ENCODE peak calls at places on chromosomes 5 and 9, in five cellular contexts. K is stomach, B is IMR-90, A is HAP-1, X is breast epithelium. D is an unnamed sample.

GRCh38 chr5:74543162-74543995 is 97.1 kb downstream of the ENC1 start:
- DNase-seq in K (no peak), B (peak; percentile 80), A (peak; percentile 57), X (no peak), D (peak; percentile 94)

GRCh38 chr5:74328221-74328630 is 312.3 kb downstream of the ENC1 start:
- DNase-seq in K (no peak), B (no peak), A (no peak), X (no peak), D (no peak)

GRCh38 chr5:88939300-88939699 is 56.3 kb upstream of the MEF2C start:
- DNase-seq in K (no peak), B (no peak), A (no peak), X (no peak), D (no peak)

GRCh38 chr5:84518862-84519261 is 134.2 kb upstream of the EDIL3 start:
- DNase-seq in K (no peak), B (no peak), A (no peak), X (no peak), D (no peak)

GRCh38 chr9:21506910-21507795 is 25.0 kb upstream of the IFNE start:
- DNase-seq in K (no peak), B (peak; percentile 91), A (no peak), X (no peak), D (peak; percentile 91)

GRCh38 chr5:3905521-3905920 is 309.9 kb downstream of the IRX1 start:
- DNase-seq in K (no peak), B (no peak), A (no peak), X (no peak), D (no peak)

GRCh38 chr5:67093259-67093658 is 103.3 kb downstream of the CD180 start:
- DNase-seq in K (no peak), B (no peak), A (no peak), X (no peak), D (no peak)

GRCh38 chr5:147727200-147727599 is 55.3 kb downstream of the JAKMIP2 start:
- DNase-seq in K (no peak), B (no peak), A (no peak), X (no peak), D (peak; percentile 8)

GRCh38 chr9:130313103-130313858 is 47.7 kb downstream of the HMCN2 start:
- DNase-seq in K (no peak), B (no peak), A (no peak), X (no peak), D (no peak)

GRCh38 chr9:130319944-130320696 is 54.6 kb downstream of the HMCN2 start:
- DNase-seq in K (no peak), B (no peak), A (no peak), X (no peak), D (no peak)

GRCh38 chr9:130315446-130316226 is 50.1 kb downstream of the HMCN2 start:
- DNase-seq in K (no peak), B (no peak), A (no peak), X (no peak), D (no peak)

GRCh38 chr9:130319300-130319699 is 53.7 kb downstream of the HMCN2 start:
- DNase-seq in K (no peak), B (no peak), A (no peak), X (no peak), D (no peak)

DNA sequence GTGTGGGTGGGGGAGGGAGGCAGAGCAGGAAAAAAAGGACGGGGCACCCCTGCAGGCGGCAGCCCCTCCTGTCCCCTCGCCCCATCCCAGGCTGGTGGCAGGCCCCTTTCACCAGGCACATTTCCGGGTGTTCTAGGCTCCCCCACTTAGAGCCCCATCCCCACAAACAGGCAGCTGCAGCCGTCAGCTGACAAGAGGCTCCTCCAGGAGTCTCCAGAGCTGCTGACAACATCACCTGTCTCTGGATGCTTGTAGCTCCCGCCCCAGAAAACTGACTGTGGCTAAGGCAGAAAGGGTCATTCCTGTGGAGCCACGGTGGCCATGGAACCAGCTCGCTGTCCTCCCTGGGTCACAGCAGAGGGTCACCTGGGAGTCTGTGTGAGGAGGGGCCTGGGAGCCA is 50.8 kb downstream of the HMCN2 start:
- DNase-seq in K (no peak), B (no peak), A (no peak), X (no peak), D (no peak)
- H3K27me3 ChIP-seq in K (no peaks in the 10 kb centered on the region), B (peaks cover 76% of the 10 kb centered on the region), A (peaks cover 12% of the 10 kb centered on the region), X (no peaks in the 10 kb centered on the region), D (peaks cover 39% of the 10 kb centered on the region)

GRCh38 chr9:92950359-92950955 is 3.1 kb downstream of the FGD3 start:
- DNase-seq in K (no peak), B (no peak), A (no peak), X (peak; percentile 51), D (no peak)
- H3K27me3 ChIP-seq in K (no peaks in the 10 kb centered on the region), B (peaks cover 28% of the 10 kb centered on the region), A (no peaks in the 10 kb centered on the region), X (no peaks in the 10 kb centered on the region), D (peaks cover 13% of the 10 kb centered on the region)

GRCh38 chr9:132531187-132531586 is 51.2 kb upstream of the BARHL1 start:
- DNase-seq in K (no peak), B (no peak), A (peak; percentile 65), X (no peak), D (no peak)
- H3K27me3 ChIP-seq in K (no peaks in the 10 kb centered on the region), B (peaks cover 16% of the 10 kb centered on the region), A (peaks cover 9% of the 10 kb centered on the region), X (no peaks in the 10 kb centered on the region), D (peaks cover 4% of the 10 kb centered on the region)

GRCh38 chr9:72363908-72364678 is 915 bp downstream of the ZFAND5 start:
- DNase-seq in K (peak; percentile 68), B (peak; percentile 61), A (peak; percentile 48), X (peak; percentile 62), D (peak; percentile 59)
- H3K27me3 ChIP-seq in K (no peaks in the 10 kb centered on the region), B (no peaks in the 10 kb centered on the region), A (no peaks in the 10 kb centered on the region), X (no peaks in the 10 kb centered on the region), D (no peaks in the 10 kb centered on the region)

DNA sequence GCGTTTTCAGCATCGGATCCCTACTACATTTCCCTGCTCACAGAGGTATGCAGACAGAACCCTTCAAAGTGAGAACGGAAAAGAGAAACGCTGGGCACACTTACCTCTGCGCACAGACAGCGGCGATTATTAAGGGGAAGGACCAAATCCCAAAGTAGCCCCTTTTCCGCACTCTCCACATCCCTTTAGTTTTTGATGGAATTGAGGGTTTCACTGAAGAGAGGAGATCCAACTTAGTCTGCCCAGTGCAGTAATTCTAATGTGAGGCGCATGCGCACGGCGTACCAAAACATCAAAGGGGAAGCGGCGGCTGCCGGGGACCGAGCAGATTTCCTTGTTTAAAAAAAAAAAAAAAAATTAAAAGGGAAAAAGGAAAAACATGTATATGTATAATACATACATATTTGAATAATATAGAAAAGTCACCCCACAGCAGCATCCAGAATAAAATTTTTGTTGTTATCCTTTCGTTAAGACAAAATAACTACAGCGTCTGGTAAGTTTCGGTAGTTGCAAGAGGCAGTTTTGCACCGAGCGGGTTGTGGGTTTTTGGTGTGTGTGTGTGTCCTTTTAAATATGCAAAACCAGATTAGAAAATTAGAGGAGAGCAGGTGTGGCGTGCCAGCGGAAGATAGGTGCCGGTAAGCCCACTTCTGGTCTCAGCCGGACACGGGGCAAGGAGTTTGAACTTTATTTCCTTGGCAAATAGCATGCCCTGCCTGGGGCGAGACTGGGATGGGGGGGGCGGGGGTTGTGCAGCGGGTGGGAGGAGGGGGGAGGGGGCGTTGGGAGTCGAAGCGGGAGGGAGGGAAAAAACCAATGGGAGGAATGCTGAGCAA is at the start of gene GABRB2:
- DNase-seq in K (peak; percentile 58), B (no peak), A (peak; percentile 66), X (peak; percentile 51), D (peak; percentile 2)
- H3K27me3 ChIP-seq in K (peaks cover 12% of the 10 kb centered on the region), B (no peaks in the 10 kb centered on the region), A (peaks cover 12% of the 10 kb centered on the region), X (no peaks in the 10 kb centered on the region), D (peaks cover 19% of the 10 kb centered on the region)

DNA sequence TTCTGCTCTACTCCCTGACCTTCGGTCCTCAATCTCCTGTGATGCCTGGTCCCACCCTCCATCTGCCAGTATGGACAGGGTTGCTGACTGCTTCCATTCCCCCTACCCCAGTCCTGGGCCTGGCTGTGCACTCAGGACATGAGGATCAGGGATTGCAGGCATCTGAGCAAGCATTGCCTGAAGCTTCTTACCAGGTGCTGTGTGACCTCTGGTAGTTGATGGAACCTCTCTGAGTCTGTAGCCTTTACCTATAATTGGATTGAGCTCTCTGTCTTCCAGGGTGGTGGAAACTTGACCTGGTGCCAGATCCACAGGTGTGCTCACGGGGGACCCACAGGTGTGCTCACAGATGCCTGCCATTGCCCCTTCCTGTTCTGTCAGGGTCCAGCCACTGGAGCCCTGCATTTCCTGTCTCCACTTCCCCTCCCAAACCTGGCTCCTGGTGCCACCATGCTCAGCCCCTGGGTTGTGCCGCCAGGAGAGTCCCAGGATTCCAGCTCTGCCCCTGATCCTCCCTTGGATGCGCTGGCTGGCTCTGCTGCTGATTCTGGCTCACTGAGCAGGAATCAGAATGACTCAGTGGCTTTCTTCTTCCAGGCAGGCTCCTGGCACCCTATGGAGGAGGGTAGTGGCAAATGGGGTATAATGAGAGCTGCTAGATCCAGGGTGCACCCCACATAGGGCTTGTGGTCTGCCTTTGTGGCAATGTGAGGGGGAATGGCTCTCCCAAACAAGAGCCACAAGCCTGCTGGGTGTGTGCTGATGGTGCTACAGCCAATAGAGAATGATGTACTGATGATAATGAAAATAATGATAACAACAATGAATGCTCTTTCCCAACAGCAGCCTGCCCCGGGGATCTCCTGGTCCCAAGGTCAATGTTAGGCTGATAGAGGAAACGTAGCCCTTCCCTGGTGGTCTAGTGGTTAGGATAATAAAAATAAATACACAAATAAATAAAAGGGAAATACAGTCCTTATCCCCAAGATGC is 35.2 kb upstream of the PSD2 start:
- DNase-seq in K (no peak), B (peak; percentile 51), A (no peak), X (no peak), D (peak; percentile 55)
- H3K27me3 ChIP-seq in K (peaks cover 10% of the 10 kb centered on the region), B (peaks cover 58% of the 10 kb centered on the region), A (peaks cover 6% of the 10 kb centered on the region), X (peaks cover 6% of the 10 kb centered on the region), D (peaks cover 14% of the 10 kb centered on the region)